ENCODE peak calls at places on chromosomes 2 and 18, in eight cellular contexts. G, Q, V, K, R, H, W and S are unnamed samples.
A peak's percentile ranks its signal among the peaks of the same experiment; 100 is the strongest.

GRCh38 chr18:32930695-32931301 is 158.0 kb upstream of the KLHL14 start:
- DNase-seq in Q (peak; percentile 78), W (peak; percentile 36), H (peak; percentile 71), V (peak; percentile 59), K (peak; percentile 58), R (peak; percentile 2), G (peak; percentile 49), S (peak; percentile 62)

GRCh38 chr2:199409705-199410104 is 48.0 kb downstream of the SATB2 start:
- DNase-seq in W (peak; percentile 29), H (no peak), G (no peak), K (no peak), R (no peak), V (no peak), Q (peak; percentile 50), S (no peak)

GRCh38 chr2:17271401-17271800 is 246.8 kb downstream of the RAD51AP2 start:
- DNase-seq in V (no peak), K (no peak), R (no peak), Q (peak; percentile 24), H (no peak), W (no peak), G (no peak), S (no peak)

GRCh38 chr2:30436859-30437435 is 10.1 kb upstream of the LCLAT1 start:
- DNase-seq in H (no peak), K (no peak), Q (peak; percentile 51), G (no peak), R (no peak), W (no peak), V (no peak), S (no peak)

GRCh38 chr2:181742361-181742760 is 62.0 kb upstream of the NEUROD1 start:
- DNase-seq in V (no peak), W (no peak), R (no peak), H (no peak), G (no peak), K (no peak), Q (peak; percentile 4), S (no peak)

GRCh38 chr2:44969936-44970335 is 28.4 kb downstream of the SIX3 start:
- DNase-seq in W (no peak), K (no peak), R (no peak), G (no peak), V (no peak), Q (no peak), H (no peak), S (no peak)

GRCh38 chr2:234558642-234559041 is 61.8 kb upstream of the ARL4C start:
- DNase-seq in Q (no peak), W (no peak), G (no peak), H (no peak), K (no peak), V (no peak), R (no peak), S (no peak)

GRCh38 chr18:9643549-9643948 is 29.2 kb upstream of the PPP4R1 start:
- DNase-seq in Q (peak; percentile 97), K (no peak), V (no peak), H (no peak), R (peak; percentile 85), G (peak; percentile 49), W (peak; percentile 98), S (peak; percentile 85)

GRCh38 chr2:101952551-101952950 is 39.2 kb upstream of the IL1R2 start:
- DNase-seq in Q (no peak), K (no peak), G (no peak), V (no peak), R (no peak), H (no peak), W (no peak), S (no peak)

GRCh38 chr2:177989029-177989885 is 83.3 kb downstream of the PDE11A start:
- DNase-seq in Q (peak; percentile 77), W (no peak), V (no peak), K (no peak), H (no peak), R (no peak), G (no peak), S (no peak)

GRCh38 chr2:233353769-233354499 is at the start of gene DGKD:
- DNase-seq in H (peak; percentile 85), G (peak; percentile 87), V (peak; percentile 68), W (peak; percentile 58), K (peak; percentile 99), Q (peak; percentile 77), R (peak; percentile 29), S (peak; percentile 86)

GRCh38 chr2:71306762-71307161 is 24.8 kb upstream of the ZNF638 start:
- DNase-seq in H (no peak), V (no peak), K (no peak), G (no peak), R (no peak), W (peak; percentile 20), Q (peak; percentile 88), S (no peak)

GRCh38 chr2:87403893-87404175 is 344.1 kb upstream of the PLGLB2 start:
- DNase-seq in H (no peak), K (no peak), Q (no peak), W (no peak), G (no peak), R (no peak), V (no peak), S (no peak)
- H3K9me3 ChIP-seq in H (no peaks in the 10 kb centered on the region), K (no peaks in the 10 kb centered on the region), Q (no peaks in the 10 kb centered on the region), W (no peaks in the 10 kb centered on the region), G (no peaks in the 10 kb centered on the region), R (no peaks in the 10 kb centered on the region), V (no peaks in the 10 kb centered on the region), S (no peaks in the 10 kb centered on the region)

GRCh38 chr2:127612111-127612822 is 33.7 kb upstream of the GPR17 start:
- DNase-seq in K (peak; percentile 8), V (no peak), H (no peak), G (no peak), Q (no peak), R (no peak), W (no peak), S (peak; percentile 2)
- H3K27ac ChIP-seq in K (no peak overlapping the region), V (no peak overlapping the region), H (no peak overlapping the region), G (no peak overlapping the region), Q (no peak overlapping the region), R (no peak overlapping the region), W (no peak overlapping the region), S (no peak overlapping the region)

GRCh38 chr2:129813404-129813803 is 166.1 kb upstream of the RAB6C start:
- DNase-seq in K (no peak), W (no peak), G (no peak), V (no peak), H (peak; percentile 2), Q (peak; percentile 15), R (peak; percentile 6), S (no peak)
- TF ChIP-seq EZH2phosphoT487 in K (no peak), W (no peak), G (no peak), V (no peak), H (no peak), Q (no peak), R (no peak), S (no peak)

DNA sequence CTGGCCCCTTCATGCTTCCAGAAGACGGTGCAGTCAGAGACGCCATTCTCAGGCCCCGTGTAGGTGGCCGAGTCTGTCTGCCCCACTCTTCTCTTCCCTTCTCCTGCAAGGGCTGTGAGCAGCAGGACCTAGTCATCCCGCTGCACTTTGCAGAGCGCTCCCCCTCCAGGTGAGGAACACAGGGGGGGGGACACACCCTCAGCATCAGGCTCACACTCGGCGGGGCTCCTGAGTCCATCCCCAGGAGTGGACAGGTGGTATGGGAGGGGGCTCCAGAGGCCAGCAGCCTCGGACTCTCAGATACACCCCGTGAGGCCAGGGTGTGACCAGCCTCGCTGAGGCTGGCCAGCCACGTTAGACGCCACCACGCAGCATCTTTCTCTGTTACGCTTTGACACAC is 460.5 kb upstream of the MYT1L start:
- DNase-seq in Q (no peak), R (no peak), G (no peak), V (no peak), W (no peak), H (no peak), K (no peak), S (no peak)
- H3K9me3 ChIP-seq in Q (no peaks in the 10 kb centered on the region), R (no peaks in the 10 kb centered on the region), G (no peaks in the 10 kb centered on the region), V (no peaks in the 10 kb centered on the region), W (no peaks in the 10 kb centered on the region), H (no peaks in the 10 kb centered on the region), K (no peaks in the 10 kb centered on the region), S (no peaks in the 10 kb centered on the region)